ENCODE peak calls at places on chromosomes 7 and 10, in six cellular contexts. F, H, U, M, I and S are unnamed samples.
A peak's percentile ranks its signal among the peaks of the same experiment; 100 is the strongest.

GRCh38 chr7:141221007-141221612 is 147.2 kb downstream of the TMEM178B start:
- DNase-seq in I (no peak), H (no peak), M (no peak), U (no peak), F (no peak), S (no peak)

GRCh38 chr10:75187961-75188426 is 22.6 kb upstream of the VDAC2 start:
- DNase-seq in F (peak; percentile 42), I (peak; percentile 24), U (peak; percentile 73), M (peak; percentile 12), H (no peak), S (no peak)

GRCh38 chr10:131010965-131011575 is 300.5 kb downstream of the TCERG1L start:
- DNase-seq in I (no peak), H (no peak), U (no peak), M (no peak), F (no peak), S (no peak)

GRCh38 chr10:35271086-35271834 is 65.0 kb upstream of the CCNY start:
- DNase-seq in I (no peak), F (no peak), U (no peak), H (no peak), M (no peak), S (no peak)

GRCh38 chr10:117094856-117095255 is 43.2 kb downstream of the VAX1 start:
- DNase-seq in M (no peak), I (no peak), H (no peak), U (no peak), F (no peak), S (no peak)

GRCh38 chr7:85237721-85238120 is 50.9 kb upstream of the SEMA3D start:
- DNase-seq in H (no peak), U (no peak), F (no peak), M (no peak), I (no peak), S (no peak)

GRCh38 chr10:13560597-13560996 is 26.2 kb upstream of the PRPF18 start:
- DNase-seq in I (no peak), U (no peak), M (peak; percentile 30), F (no peak), H (no peak), S (no peak)

GRCh38 chr7:47253650-47254080 is 328.2 kb downstream of the TNS3 start:
- DNase-seq in F (no peak), H (no peak), M (peak; percentile 46), U (peak; percentile 49), I (no peak), S (no peak)

GRCh38 chr10:5364916-5365434 is at the start of gene UCN3:
- DNase-seq in U (no peak), F (no peak), M (no peak), H (no peak), I (no peak), S (no peak)

GRCh38 chr7:117385340-117386124 is 41.8 kb downstream of the ASZ1 start:
- DNase-seq in U (peak; percentile 31), M (no peak), F (no peak), H (peak; percentile 10), I (no peak), S (peak; percentile 9)

GRCh38 chr10:121942749-121943148 is 14.9 kb upstream of the ATE1 start:
- DNase-seq in M (peak; percentile 61), I (no peak), H (no peak), F (no peak), U (peak; percentile 90), S (no peak)

GRCh38 chr7:2369139-2369538 is 14.5 kb downstream of the EIF3B start:
- DNase-seq in M (no peak), U (no peak), F (no peak), I (no peak), H (no peak), S (no peak)

GRCh38 chr10:43680035-43680434 is 31.4 kb upstream of the ZNF32 start:
- DNase-seq in U (no peak), I (no peak), F (no peak), H (no peak), M (no peak), S (no peak)

GRCh38 chr7:47720141-47720906 is 138.4 kb upstream of the TNS3 start:
- DNase-seq in H (no peak), I (no peak), U (no peak), M (no peak), F (no peak), S (no peak)

GRCh38 chr10:8221481-8221880 is 167.0 kb downstream of the GATA3 start:
- DNase-seq in H (no peak), U (no peak), F (no peak), M (no peak), I (no peak), S (no peak)

GRCh38 chr10:130715686-130716670 is 579.8 kb downstream of the GLRX3 start:
- DNase-seq in U (no peak), M (no peak), F (no peak), H (no peak), I (no peak), S (no peak)

GRCh38 chr10:70367195-70367796 is 15.1 kb downstream of the LRRC20 start:
- DNase-seq in U (no peak), M (peak; percentile 20), H (no peak), F (no peak), I (no peak), S (no peak)

GRCh38 chr10:6124666-6125065 is 35.8 kb downstream of the RBM17 start:
- DNase-seq in H (no peak), M (no peak), I (no peak), U (no peak), F (no peak), S (no peak)

GRCh38 chr10:103917326-103918052 is 495 bp downstream of the STN1 start:
- DNase-seq in F (no peak), U (peak; percentile 77), I (no peak), M (no peak), H (no peak), S (no peak)

GRCh38 chr10:127577878-127578627 is 28.9 kb downstream of the NPS start:
- DNase-seq in I (no peak), H (no peak), U (no peak), F (no peak), M (no peak), S (no peak)

GRCh38 chr7:14424675-14425074 is 435.2 kb upstream of the ETV1 start:
- DNase-seq in H (no peak), F (no peak), U (no peak), I (no peak), M (no peak), S (no peak)

GRCh38 chr10:19819419-19820033 is 3.3 kb downstream of the PLXDC2 start:
- DNase-seq in H (peak; percentile 40), U (peak; percentile 83), F (no peak), I (no peak), M (peak; percentile 2), S (peak; percentile 18)

GRCh38 chr7:156034397-156034796 is 222.1 kb upstream of the SHH start:
- DNase-seq in I (no peak), U (peak; percentile 91), M (no peak), H (peak; percentile 12), F (no peak), S (no peak)

GRCh38 chr7:14902589-14902963 is at the start of gene DGKB:
- DNase-seq in H (no peak), I (no peak), F (no peak), U (no peak), M (no peak), S (no peak)

GRCh38 chr7:34260282-34260681 is 354.9 kb downstream of the BMPER start:
- DNase-seq in F (no peak), M (peak; percentile 58), H (no peak), U (no peak), I (no peak), S (no peak)

GRCh38 chr10:131418686-131419085 is 107.2 kb upstream of the TCERG1L start:
- DNase-seq in H (no peak), M (no peak), I (no peak), U (no peak), F (no peak), S (no peak)

GRCh38 chr10:4515711-4516110 is 310.3 kb upstream of the AKR1E2 start:
- DNase-seq in H (no peak), M (no peak), F (no peak), I (no peak), U (no peak), S (no peak)

GRCh38 chr7:141820067-141820466 is 21.2 kb downstream of the PRSS37 start:
- DNase-seq in U (no peak), I (no peak), H (no peak), M (no peak), F (no peak), S (no peak)

GRCh38 chr7:148204639-148205292 is 385.8 kb upstream of the C7orf33 start:
- DNase-seq in F (no peak), I (no peak), H (no peak), U (no peak), M (no peak), S (no peak)

GRCh38 chr7:7738622-7739021 is 20.2 kb upstream of the RPA3 start:
- DNase-seq in U (no peak), H (no peak), M (no peak), I (no peak), F (no peak), S (no peak)

GRCh38 chr10:97175586-97175985 is 10.2 kb downstream of the SLIT1 start:
- DNase-seq in I (no peak), F (no peak), M (no peak), U (no peak), H (no peak), S (no peak)

GRCh38 chr10:93597075-93597599 is 3.9 kb downstream of the RBP4 start:
- DNase-seq in M (no peak), H (no peak), F (no peak), I (no peak), U (no peak), S (no peak)

GRCh38 chr10:89975716-89976243 is 274.4 kb downstream of the KIF20B start:
- DNase-seq in I (no peak), U (no peak), F (no peak), H (no peak), M (no peak), S (no peak)

GRCh38 chr7:32893225-32893560 is 1.6 kb upstream of the KBTBD2 start:
- DNase-seq in M (no peak), U (no peak), F (no peak), H (no peak), I (no peak), S (no peak)

GRCh38 chr10:14254368-14254767 is 76.4 kb downstream of the FRMD4A start:
- DNase-seq in U (no peak), I (no peak), M (no peak), H (no peak), F (no peak), S (no peak)

GRCh38 chr7:17299477-17299991 is 1.1 kb downstream of the AHR start:
- DNase-seq in H (peak; percentile 38), F (no peak), M (no peak), U (no peak), I (no peak), S (no peak)

GRCh38 chr10:123140164-123140982 is 4.6 kb downstream of the HMX3 start:
- DNase-seq in F (no peak), I (no peak), M (no peak), U (no peak), H (no peak), S (no peak)